ENCODE peak calls at places on chromosomes 4 and X, in ten cellular contexts. I is choroid plexus epithelial cell, C is IMR-90, M is fibroblast of mammary gland, F is neural progenitor cell, W is suprapubic skin, N is prostate gland, L is AG04449, K is lower leg skin, V is RWPE2. Q is an unnamed sample.

GRCh38 chr4:7324651-7325121 is 110.0 kb downstream of the PSAPL1 start:
- DNase-seq in I (no peak), C (no peak), M (no peak), F (peak; percentile 48), W (no peak), N (no peak), L (no peak), K (no peak), V (no peak), Q (no peak)

GRCh38 chrX:13005671-13006473 is 31.0 kb downstream of the TMSB4X start:
- DNase-seq in I (no peak), C (peak; percentile 70), M (peak; percentile 67), F (no peak), W (no peak), N (no peak), L (no peak), K (no peak), V (no peak), Q (no peak)

GRCh38 chr4:85555210-85555609 is 80.3 kb downstream of the ARHGAP24 start:
- DNase-seq in I (peak; percentile 36), C (no peak), M (peak; percentile 61), F (no peak), W (no peak), N (no peak), L (no peak), K (no peak), V (no peak), Q (peak; percentile 17)

GRCh38 chr4:13705521-13706035 is 78.1 kb upstream of the BOD1L1 start:
- DNase-seq in I (no peak), C (no peak), M (no peak), F (no peak), W (peak; percentile 65), N (peak; percentile 40), L (no peak), K (peak; percentile 44), V (peak; percentile 63), Q (no peak)

GRCh38 chrX:50448565-50448964 is 22.1 kb downstream of the DGKK start:
- DNase-seq in I (no peak), C (peak; percentile 1), M (peak; percentile 47), F (no peak), W (no peak), N (no peak), L (no peak), K (no peak), V (no peak), Q (no peak)

GRCh38 chr4:70802923-70803605 is 36.6 kb downstream of the GRSF1 start:
- DNase-seq in I (no peak), C (peak; percentile 15), M (no peak), F (no peak), W (no peak), N (no peak), L (no peak), K (no peak), V (no peak), Q (no peak)

GRCh38 chr4:37422638-37423037 is 178.1 kb downstream of the NWD2 start:
- DNase-seq in I (no peak), C (no peak), M (no peak), F (no peak), W (no peak), N (no peak), L (no peak), K (no peak), V (no peak), Q (no peak)

GRCh38 chr4:86846921-86847320 is 2.3 kb downstream of the SLC10A6 start:
- DNase-seq in I (no peak), C (no peak), M (peak; percentile 57), F (no peak), W (no peak), N (no peak), L (no peak), K (no peak), V (no peak), Q (peak; percentile 81)

GRCh38 chr4:143085224-143085623 is 99.5 kb upstream of the USP38 start:
- DNase-seq in I (peak; percentile 14), C (peak; percentile 8), M (no peak), F (no peak), W (no peak), N (no peak), L (no peak), K (no peak), V (no peak), Q (peak; percentile 20)

GRCh38 chr4:48699470-48699869 is 80.6 kb downstream of the FRYL start:
- DNase-seq in I (peak; percentile 53), C (no peak), M (no peak), F (no peak), W (no peak), N (no peak), L (no peak), K (no peak), V (no peak), Q (peak; percentile 24)

GRCh38 chr4:4859010-4859798 is at the start of gene MSX1:
- DNase-seq in I (peak; percentile 88), C (peak; percentile 75), M (peak; percentile 73), F (peak; percentile 96), W (peak; percentile 91), N (peak; percentile 84), L (no peak), K (peak; percentile 79), V (peak; percentile 75), Q (peak; percentile 89)

GRCh38 chr4:3515646-3516045 is 16.6 kb downstream of the LRPAP1 start:
- DNase-seq in I (no peak), C (no peak), M (no peak), F (no peak), W (no peak), N (no peak), L (no peak), K (no peak), V (no peak), Q (no peak)

GRCh38 chrX:29478336-29479069 is 736.9 kb upstream of the MAGEB2 start:
- DNase-seq in I (peak; percentile 68), C (peak; percentile 26), M (peak; percentile 45), F (peak; percentile 64), W (no peak), N (no peak), L (no peak), K (no peak), V (no peak), Q (peak; percentile 34)
- TF ChIP-seq CTCF in I (peak; percentile 76), C (peak; percentile 46), M (peak; percentile 65), F (peak; percentile 64), W (no peak), N (no peak), L (peak; percentile 56), K (no peak), V (peak; percentile 38), Q (peak; percentile 67)

DNA sequence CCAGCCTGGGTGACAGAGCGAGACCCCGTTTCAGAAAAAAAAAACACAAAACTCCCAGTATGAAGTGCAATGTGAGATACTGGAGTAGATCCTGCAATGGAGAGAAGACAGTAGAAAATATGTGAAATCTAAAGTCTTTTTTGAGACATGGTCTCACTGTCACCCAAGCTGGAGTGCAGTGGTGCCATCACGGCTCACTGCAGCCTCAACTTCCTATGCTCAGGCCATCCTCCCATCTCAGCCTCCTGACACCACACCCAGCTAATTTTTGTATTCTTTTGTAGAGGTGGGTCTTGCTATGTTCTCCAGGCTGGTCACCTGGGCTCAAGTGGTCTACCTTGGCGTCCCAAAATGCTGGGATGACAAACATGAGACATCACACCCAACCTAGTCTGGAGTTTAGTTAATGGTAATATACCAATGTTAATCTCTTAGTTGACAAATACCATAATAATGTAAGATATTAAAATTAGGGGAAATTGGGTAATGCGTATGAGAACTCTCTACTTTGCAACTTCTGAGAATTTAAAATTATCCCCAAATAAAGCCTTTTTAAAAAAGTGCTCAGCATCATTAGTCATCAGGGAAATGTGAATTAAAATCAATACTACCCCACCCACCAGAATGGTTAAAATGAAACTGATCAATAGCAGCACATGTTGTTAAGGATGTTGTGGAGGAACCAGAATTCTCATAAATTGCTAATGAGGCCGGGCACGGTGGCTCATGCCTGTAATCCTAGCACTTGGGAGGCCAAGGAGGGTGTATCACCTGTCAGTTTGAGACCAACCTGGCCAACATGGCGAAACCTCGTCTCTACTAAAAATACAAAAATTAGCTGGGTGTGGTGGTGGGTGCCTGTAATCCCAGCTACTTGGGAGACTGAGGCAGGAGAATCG is 15.0 kb downstream of the RBMX start:
- DNase-seq in I (no peak), C (no peak), M (no peak), F (no peak), W (no peak), N (no peak), L (no peak), K (no peak), V (no peak), Q (no peak)
- H3K4me3 ChIP-seq in I (no peak overlapping the region), C (no peak overlapping the region), M (no peak overlapping the region), F (no peak overlapping the region), W (no peak overlapping the region), N (no peak overlapping the region), L (no peak overlapping the region), K (no peak overlapping the region), V (no peak overlapping the region), Q (no peak overlapping the region)

GRCh38 chr4:166174717-166175510 is 301.9 kb downstream of the TLL1 start:
- DNase-seq in I (peak; percentile 39), C (no peak), M (peak; percentile 3), F (no peak), W (no peak), N (no peak), L (peak; percentile 12), K (no peak), V (no peak), Q (peak; percentile 6)
- TF ChIP-seq CTCF in I (no peak), C (no peak), M (no peak), F (no peak), W (no peak), N (no peak), L (no peak), K (no peak), V (no peak), Q (no peak)

GRCh38 chr4:41890085-41890484 is 45.1 kb upstream of the TMEM33 start:
- DNase-seq in I (no peak), C (no peak), M (peak; percentile 14), F (no peak), W (no peak), N (no peak), L (no peak), K (no peak), V (no peak), Q (no peak)
- H3K4me3 ChIP-seq in I (no peak overlapping the region), C (no peak overlapping the region), M (no peak overlapping the region), F (no peak overlapping the region), W (no peak overlapping the region), N (no peak overlapping the region), L (no peak overlapping the region), K (no peak overlapping the region), V (no peak overlapping the region), Q (no peak overlapping the region)